ENCODE peak calls at places on chromosomes 7 and 10, in six cellular contexts. One of them, this sample, is unnamed.

GRCh38 chr10:81576336-81576735 is 298.7 kb upstream of the NRG3 start:
- DNase-seq in cardiac muscle cell: no peak
- DNase-seq in AG08396: no peak
- DNase-seq in neural progenitor cell: no peak
- DNase-seq in HFFc6: no peak
- DNase-seq in CD8-positive, alpha-beta T cell: no peak
- DNase-seq in this sample: no peak

GRCh38 chr10:132714096-132714721 is 71.7 kb downstream of the NKX6-2 start:
- DNase-seq in AG08396: no peak
- DNase-seq in CD8-positive, alpha-beta T cell: no peak
- DNase-seq in HFFc6: no peak
- DNase-seq in neural progenitor cell: peak; percentile 97
- DNase-seq in cardiac muscle cell: no peak
- DNase-seq in this sample: no peak

GRCh38 chr10:29512460-29512974 is 122.3 kb downstream of the SVIL start:
- DNase-seq in CD8-positive, alpha-beta T cell: no peak
- DNase-seq in HFFc6: no peak
- DNase-seq in neural progenitor cell: no peak
- DNase-seq in cardiac muscle cell: no peak
- DNase-seq in AG08396: no peak
- DNase-seq in this sample: no peak

GRCh38 chr10:63614371-63614891 is 93.2 kb downstream of the REEP3 start:
- DNase-seq in HFFc6: no peak
- DNase-seq in AG08396: no peak
- DNase-seq in cardiac muscle cell: peak; percentile 12
- DNase-seq in CD8-positive, alpha-beta T cell: no peak
- DNase-seq in neural progenitor cell: no peak
- DNase-seq in this sample: peak; percentile 30

GRCh38 chr10:87723500-87723899 is 63.8 kb downstream of the PAPSS2 start:
- DNase-seq in AG08396: no peak
- DNase-seq in CD8-positive, alpha-beta T cell: no peak
- DNase-seq in cardiac muscle cell: no peak
- DNase-seq in HFFc6: peak; percentile 46
- DNase-seq in neural progenitor cell: no peak
- DNase-seq in this sample: no peak

GRCh38 chr7:52639981-52640380 is 395.5 kb upstream of the POM121L12 start:
- DNase-seq in HFFc6: no peak
- DNase-seq in CD8-positive, alpha-beta T cell: no peak
- DNase-seq in neural progenitor cell: no peak
- DNase-seq in cardiac muscle cell: no peak
- DNase-seq in AG08396: no peak
- DNase-seq in this sample: no peak

GRCh38 chr10:61136151-61136550 is 192.2 kb upstream of the RHOBTB1 start:
- DNase-seq in cardiac muscle cell: no peak
- DNase-seq in neural progenitor cell: no peak
- DNase-seq in AG08396: no peak
- DNase-seq in CD8-positive, alpha-beta T cell: no peak
- DNase-seq in HFFc6: peak; percentile 1
- DNase-seq in this sample: no peak

GRCh38 chr7:114021135-114021534 is 102.3 kb upstream of the PPP1R3A start:
- DNase-seq in HFFc6: no peak
- DNase-seq in neural progenitor cell: no peak
- DNase-seq in AG08396: no peak
- DNase-seq in CD8-positive, alpha-beta T cell: no peak
- DNase-seq in cardiac muscle cell: no peak
- DNase-seq in this sample: no peak

GRCh38 chr10:122786269-122786668 is 59.4 kb downstream of the CUZD1 start:
- DNase-seq in neural progenitor cell: peak; percentile 87
- DNase-seq in CD8-positive, alpha-beta T cell: no peak
- DNase-seq in AG08396: peak; percentile 62
- DNase-seq in cardiac muscle cell: peak; percentile 85
- DNase-seq in HFFc6: peak; percentile 3
- DNase-seq in this sample: peak; percentile 79

GRCh38 chr10:32446701-32447406 is 914 bp downstream of the CCDC7 start:
- DNase-seq in HFFc6: no peak
- DNase-seq in cardiac muscle cell: no peak
- DNase-seq in neural progenitor cell: no peak
- DNase-seq in CD8-positive, alpha-beta T cell: no peak
- DNase-seq in AG08396: no peak
- DNase-seq in this sample: peak; percentile 14

GRCh38 chr7:95955748-95956147 is 183.4 kb downstream of the DYNC1I1 start:
- DNase-seq in neural progenitor cell: no peak
- DNase-seq in HFFc6: no peak
- DNase-seq in CD8-positive, alpha-beta T cell: no peak
- DNase-seq in AG08396: no peak
- DNase-seq in cardiac muscle cell: no peak
- DNase-seq in this sample: no peak

GRCh38 chr7:45162311-45162845 is 4.8 kb downstream of the RAMP3 start:
- DNase-seq in HFFc6: no peak
- DNase-seq in cardiac muscle cell: no peak
- DNase-seq in AG08396: no peak
- DNase-seq in CD8-positive, alpha-beta T cell: no peak
- DNase-seq in neural progenitor cell: no peak
- DNase-seq in this sample: peak; percentile 46

GRCh38 chr10:88923525-88923924 is 29.0 kb downstream of the ACTA2 start:
- DNase-seq in cardiac muscle cell: no peak
- DNase-seq in AG08396: no peak
- DNase-seq in neural progenitor cell: no peak
- DNase-seq in HFFc6: peak; percentile 28
- DNase-seq in CD8-positive, alpha-beta T cell: no peak
- DNase-seq in this sample: no peak

GRCh38 chr7:90717286-90718060 is 121.4 kb downstream of the CDK14 start:
- DNase-seq in CD8-positive, alpha-beta T cell: no peak
- DNase-seq in HFFc6: peak; percentile 40
- DNase-seq in neural progenitor cell: peak; percentile 66
- DNase-seq in cardiac muscle cell: no peak
- DNase-seq in AG08396: peak; percentile 10
- DNase-seq in this sample: no peak

GRCh38 chr10:93208717-93209464 is 135.2 kb downstream of the CYP26A1 start:
- DNase-seq in cardiac muscle cell: no peak
- DNase-seq in HFFc6: no peak
- DNase-seq in CD8-positive, alpha-beta T cell: no peak
- DNase-seq in AG08396: no peak
- DNase-seq in neural progenitor cell: no peak
- DNase-seq in this sample: peak; percentile 86

GRCh38 chr7:116588225-116588624 is 63.4 kb downstream of the CAV1 start:
- DNase-seq in neural progenitor cell: peak; percentile 18
- DNase-seq in AG08396: peak; percentile 24
- DNase-seq in cardiac muscle cell: no peak
- DNase-seq in CD8-positive, alpha-beta T cell: no peak
- DNase-seq in HFFc6: peak; percentile 77
- DNase-seq in this sample: peak; percentile 30

GRCh38 chr10:133544506-133544905 is 17.3 kb downstream of the CYP2E1 start:
- DNase-seq in HFFc6: no peak
- DNase-seq in cardiac muscle cell: no peak
- DNase-seq in CD8-positive, alpha-beta T cell: no peak
- DNase-seq in AG08396: no peak
- DNase-seq in neural progenitor cell: no peak
- DNase-seq in this sample: no peak

GRCh38 chr7:69934475-69934903 is 336.2 kb downstream of the AUTS2 start:
- DNase-seq in neural progenitor cell: no peak
- DNase-seq in HFFc6: no peak
- DNase-seq in CD8-positive, alpha-beta T cell: no peak
- DNase-seq in cardiac muscle cell: peak; percentile 85
- DNase-seq in AG08396: no peak
- DNase-seq in this sample: no peak

GRCh38 chr10:95637911-95638310 is 18.6 kb downstream of the ALDH18A1 start:
- DNase-seq in neural progenitor cell: no peak
- DNase-seq in HFFc6: no peak
- DNase-seq in cardiac muscle cell: no peak
- DNase-seq in CD8-positive, alpha-beta T cell: no peak
- DNase-seq in AG08396: no peak
- DNase-seq in this sample: no peak

GRCh38 chr10:12221323-12222298 is 25.6 kb downstream of the CDC123 start:
- DNase-seq in AG08396: peak; percentile 12
- DNase-seq in HFFc6: no peak
- DNase-seq in cardiac muscle cell: no peak
- DNase-seq in CD8-positive, alpha-beta T cell: no peak
- DNase-seq in neural progenitor cell: no peak
- DNase-seq in this sample: peak; percentile 37

GRCh38 chr7:30914611-30915601 is 3.3 kb downstream of the AQP1 start:
- DNase-seq in neural progenitor cell: no peak
- DNase-seq in AG08396: peak; percentile 69
- DNase-seq in HFFc6: peak; percentile 80
- DNase-seq in cardiac muscle cell: peak; percentile 81
- DNase-seq in CD8-positive, alpha-beta T cell: no peak
- DNase-seq in this sample: peak; percentile 97